ENCODE peak calls at places on chromosomes 2 and 18, in four cellular contexts. H, K, W and F are unnamed samples.

GRCh38 chr2:112181571-112182290 is 43.5 kb downstream of the FBLN7 start:
- DNase-seq in H (no peak), K (no peak), W (no peak), F (no peak)

GRCh38 chr2:47309952-47310800 is 92.8 kb upstream of the MSH2 start:
- DNase-seq in H (peak), K (peak), W (peak), F (peak)

GRCh38 chr2:83186050-83186790 is 1272.9 kb downstream of the SUCLG1 start:
- DNase-seq in H (no peak), K (no peak), W (no peak), F (no peak)

GRCh38 chr2:197873293-197873701 is 68.9 kb downstream of the PLCL1 start:
- DNase-seq in H (no peak), K (peak), W (no peak), F (no peak)

GRCh38 chr2:209556354-209556961 is 132.6 kb downstream of the MAP2 start:
- DNase-seq in H (peak), K (no peak), W (no peak), F (peak)

GRCh38 chr2:96148410-96149217 is 3.4 kb upstream of the DUSP2 start:
- DNase-seq in H (peak), K (peak), W (peak), F (peak)

GRCh38 chr18:30142248-30142647 is 900.3 kb downstream of the DSC3 start:
- DNase-seq in H (no peak), K (no peak), W (no peak), F (no peak)

GRCh38 chr18:65214456-65214855 is 536.4 kb upstream of the CDH7 start:
- DNase-seq in H (no peak), K (no peak), W (no peak), F (no peak)

GRCh38 chr2:23241106-23241505 is 143.9 kb upstream of the KLHL29 start:
- DNase-seq in H (no peak), K (no peak), W (no peak), F (no peak)

GRCh38 chr2:23244656-23245055 is 140.3 kb upstream of the KLHL29 start:
- DNase-seq in H (no peak), K (no peak), W (no peak), F (no peak)

GRCh38 chr2:23239374-23239773 is 145.6 kb upstream of the KLHL29 start:
- DNase-seq in H (no peak), K (no peak), W (no peak), F (no peak)

GRCh38 chr2:23243258-23243657 is 141.7 kb upstream of the KLHL29 start:
- DNase-seq in H (no peak), K (no peak), W (no peak), F (no peak)

GRCh38 chr2:23241611-23242245 is 143.3 kb upstream of the KLHL29 start:
- DNase-seq in H (no peak), K (no peak), W (no peak), F (no peak)
- TF ChIP-seq SPI1 in H (no peak), K (no peak), W (no peak), F (no peak)

GRCh38 chr2:118737690-118738089 is 109.8 kb downstream of the EN1 start:
- DNase-seq in H (no peak), K (no peak), W (no peak), F (no peak)
- TF ChIP-seq SPI1 in H (no peak), K (no peak), W (no peak), F (no peak)

DNA sequence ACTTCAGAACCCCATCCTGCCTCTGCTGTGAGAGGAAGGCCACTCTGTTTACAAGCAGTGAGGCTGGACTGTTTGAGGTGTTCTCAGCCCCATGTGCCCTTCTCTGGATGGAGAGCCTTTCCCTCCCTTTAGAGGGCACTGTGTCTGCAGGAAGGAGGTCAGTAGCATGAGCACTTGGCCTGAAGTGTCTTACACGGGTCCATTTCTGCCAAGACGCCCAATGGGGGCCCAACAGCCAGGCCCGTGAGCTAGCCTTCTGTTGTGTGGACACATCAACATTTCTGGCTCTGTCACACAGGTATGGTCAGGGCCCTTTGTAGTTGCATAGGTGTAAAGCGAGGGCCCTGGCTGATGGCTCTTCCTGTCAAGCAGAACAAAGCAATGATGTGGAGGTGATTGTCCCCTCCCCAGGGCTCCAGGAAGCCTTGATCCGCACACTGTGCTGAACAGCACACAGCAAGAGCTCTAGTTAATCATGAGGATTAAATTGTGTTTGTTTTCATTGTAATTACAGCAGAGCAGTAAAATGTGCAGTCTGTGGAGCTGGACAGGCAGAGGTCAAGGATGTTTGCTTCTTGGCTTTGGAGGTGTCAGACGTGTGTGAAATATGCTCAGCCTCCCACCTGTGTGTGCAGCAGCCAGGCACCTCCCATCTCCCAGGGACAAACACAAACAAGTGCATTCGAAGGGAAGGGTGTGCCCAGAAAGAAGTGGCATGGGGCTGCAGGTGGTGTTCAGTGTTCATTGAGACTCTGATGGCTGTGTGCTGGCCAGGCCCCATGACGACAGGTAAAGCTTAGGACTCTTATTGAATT is 132.1 kb downstream of the SH3RF3 start:
- DNase-seq in H (peak), K (peak), W (no peak), F (no peak)
- TF ChIP-seq SPI1 in H (no peak), K (no peak), W (no peak), F (no peak)

GRCh38 chr2:176087330-176088047 is 3.7 kb upstream of the EVX2 start:
- DNase-seq in H (no peak), K (no peak), W (no peak), F (no peak)

GRCh38 chr2:176085861-176086771 is 2.4 kb upstream of the EVX2 start:
- DNase-seq in H (peak), K (peak), W (no peak), F (no peak)

GRCh38 chr2:176088937-176089842 is 3.3 kb upstream of the HOXD13 start:
- DNase-seq in H (no peak), K (no peak), W (no peak), F (no peak)

GRCh38 chr2:176089843-176090395 is 2.6 kb upstream of the HOXD13 start:
- DNase-seq in H (no peak), K (no peak), W (no peak), F (no peak)

DNA sequence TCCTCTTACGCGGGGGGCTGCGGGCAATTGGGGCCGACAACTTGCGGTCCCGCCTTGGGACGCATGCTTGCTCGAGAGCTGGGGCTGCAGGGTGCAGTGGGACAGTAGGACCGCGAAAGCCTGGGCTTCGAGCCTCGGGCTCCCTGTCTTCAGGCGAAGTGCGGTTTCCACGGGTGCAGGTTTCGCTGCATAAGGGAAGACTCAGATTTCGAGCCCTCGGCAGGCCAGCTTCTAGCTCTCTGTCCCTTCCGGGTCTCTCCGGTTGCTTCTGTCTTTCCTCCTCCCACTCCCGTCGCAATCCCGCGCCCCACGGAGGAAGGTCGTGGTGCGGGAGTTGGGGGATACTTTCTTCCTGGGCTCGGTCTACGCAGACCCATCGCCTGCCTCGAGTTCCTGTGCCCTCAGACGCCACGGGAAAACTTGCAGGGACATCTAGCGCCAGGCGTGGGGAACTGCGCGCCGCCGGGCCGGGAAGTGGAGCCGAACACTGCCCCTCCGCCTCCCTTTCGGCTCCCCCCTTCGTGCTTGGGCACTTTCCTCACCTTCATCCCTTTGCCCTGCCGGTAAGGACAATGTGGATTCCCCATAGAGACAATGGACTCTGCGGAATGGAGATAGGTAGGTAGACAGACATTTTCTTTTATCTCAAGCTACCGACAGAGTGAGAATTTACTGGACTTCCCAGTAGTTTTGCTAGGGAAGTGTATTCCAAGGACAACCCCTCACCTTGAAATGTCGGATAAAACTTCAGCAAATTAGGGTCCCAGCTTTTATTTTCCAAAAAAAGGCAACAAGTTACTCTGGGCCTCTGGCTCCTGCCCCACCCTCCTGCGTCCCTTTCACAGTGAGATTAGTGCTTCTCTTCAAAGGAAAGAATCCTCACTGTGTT is 4.2 kb upstream of the HOXD13 start:
- DNase-seq in H (peak), K (peak), W (no peak), F (peak)
- TF ChIP-seq SPI1 in H (peak), K (no peak), W (no peak), F (no peak)

GRCh38 chr2:31524592-31524991 is 56.1 kb downstream of the SRD5A2 start:
- DNase-seq in H (no peak), K (no peak), W (no peak), F (no peak)
- TF ChIP-seq SPI1 in H (no peak), K (no peak), W (no peak), F (no peak)

GRCh38 chr2:240593703-240594451 is 7.3 kb downstream of the CAPN10 start:
- DNase-seq in H (no peak), K (no peak), W (no peak), F (no peak)
- TF ChIP-seq SPI1 in H (no peak), K (no peak), W (no peak), F (no peak)

DNA sequence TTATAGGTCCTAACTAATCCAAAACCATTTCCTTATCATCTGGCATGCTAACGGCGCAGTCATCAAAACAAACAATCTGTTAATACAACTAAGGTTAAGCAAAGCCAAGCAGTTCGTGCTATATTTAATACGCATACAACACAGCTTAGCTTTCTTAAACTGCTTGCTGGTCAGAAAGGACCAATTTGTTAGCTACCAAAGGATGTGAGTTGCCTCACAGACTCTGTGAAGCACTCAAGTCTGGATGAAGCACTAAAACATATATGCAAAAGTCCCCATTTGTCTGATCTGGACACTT is 66.9 kb downstream of the ZEB2 start:
- DNase-seq in H (no peak), K (no peak), W (no peak), F (no peak)
- TF ChIP-seq SPI1 in H (no peak), K (no peak), W (no peak), F (no peak)

GRCh38 chr2:84923009-84923408 is 17.6 kb downstream of the TMSB10 start:
- DNase-seq in H (no peak), K (no peak), W (no peak), F (no peak)

GRCh38 chr2:84927275-84927627 is 21.8 kb downstream of the TMSB10 start:
- DNase-seq in H (no peak), K (no peak), W (no peak), F (no peak)

GRCh38 chr2:84925336-84925723 is 19.9 kb downstream of the TMSB10 start:
- DNase-seq in H (no peak), K (no peak), W (no peak), F (no peak)

GRCh38 chr2:84925724-84926376 is 20.4 kb downstream of the TMSB10 start:
- DNase-seq in H (peak), K (peak), W (peak), F (no peak)

DNA sequence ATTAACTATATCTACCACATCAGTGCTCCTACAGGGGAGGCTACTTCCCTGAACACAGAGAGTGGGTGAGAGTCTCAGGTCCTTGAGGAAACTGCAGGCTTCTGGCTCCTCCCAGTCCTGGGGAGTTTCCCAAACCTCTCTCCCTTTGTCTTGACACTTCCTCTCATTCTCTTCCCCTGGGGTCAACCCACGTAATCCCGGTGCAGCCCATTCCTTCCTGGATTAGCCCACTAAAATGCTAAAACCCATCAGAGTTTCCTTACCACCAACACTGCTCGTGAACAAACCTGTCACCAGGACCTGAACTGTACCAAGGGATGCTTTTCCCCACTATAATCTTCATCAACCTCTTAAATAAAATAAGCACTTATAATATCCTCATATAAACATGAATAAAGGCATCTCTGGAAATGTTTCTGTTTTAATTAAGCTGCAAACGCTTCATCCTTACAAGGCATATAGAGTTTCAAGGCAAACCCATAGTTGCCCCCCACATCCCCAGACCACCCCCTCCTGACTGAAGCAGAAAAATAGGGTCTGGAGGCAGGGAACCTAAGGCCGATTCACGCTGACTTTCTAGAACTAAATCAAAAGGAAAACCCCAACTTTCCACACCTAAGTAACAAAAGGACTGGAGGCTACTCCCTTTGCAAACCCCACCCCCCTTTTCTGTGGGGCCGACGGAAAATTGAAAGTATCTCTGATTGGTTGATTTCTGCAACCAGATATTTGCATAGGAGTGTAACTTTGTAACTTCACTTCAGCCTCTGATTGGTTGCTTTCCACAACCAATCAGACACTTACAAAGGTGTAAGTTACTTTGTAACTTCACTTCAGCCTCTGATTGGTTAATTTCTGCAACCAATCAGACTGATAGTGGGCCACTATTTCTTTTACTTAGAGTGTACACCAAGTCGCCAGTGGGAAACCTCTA is 19.0 kb downstream of the TMSB10 start:
- DNase-seq in H (no peak), K (peak), W (peak), F (no peak)
- TF ChIP-seq SPI1 in H (no peak), K (no peak), W (peak), F (peak)